ENCODE peak calls at places on chromosomes 7 and 10, in six cellular contexts. One of them, this sample, is unnamed.

GRCh38 chr10:99467236-99467999 is 37.0 kb upstream of the GOT1 start:
- DNase-seq in astrocyte of the spinal cord: no peak
- DNase-seq in hepatocyte: no peak
- DNase-seq in tibial nerve: no peak
- DNase-seq in progenitor cell of endocrine pancreas: no peak
- DNase-seq in GM13977: no peak
- DNase-seq in this sample: no peak

GRCh38 chr10:112191223-112191622 is 7.7 kb upstream of the GPAM start:
- DNase-seq in astrocyte of the spinal cord: no peak
- DNase-seq in hepatocyte: no peak
- DNase-seq in tibial nerve: no peak
- DNase-seq in progenitor cell of endocrine pancreas: no peak
- DNase-seq in GM13977: no peak
- DNase-seq in this sample: no peak

GRCh38 chr10:5628798-5629788 is 37.3 kb downstream of the ASB13 start:
- DNase-seq in astrocyte of the spinal cord: peak
- DNase-seq in hepatocyte: no peak
- DNase-seq in tibial nerve: no peak
- DNase-seq in progenitor cell of endocrine pancreas: no peak
- DNase-seq in GM13977: no peak
- DNase-seq in this sample: no peak

GRCh38 chr10:98262571-98262970 is 5.4 kb downstream of the LOXL4 start:
- DNase-seq in astrocyte of the spinal cord: no peak
- DNase-seq in hepatocyte: no peak
- DNase-seq in tibial nerve: no peak
- DNase-seq in progenitor cell of endocrine pancreas: no peak
- DNase-seq in GM13977: no peak
- DNase-seq in this sample: no peak

GRCh38 chr7:124692420-124692819 is 73.2 kb downstream of the GPR37 start:
- DNase-seq in astrocyte of the spinal cord: peak
- DNase-seq in hepatocyte: no peak
- DNase-seq in tibial nerve: no peak
- DNase-seq in progenitor cell of endocrine pancreas: no peak
- DNase-seq in GM13977: no peak
- DNase-seq in this sample: no peak

GRCh38 chr10:123517376-123517775 is 148.8 kb upstream of the GPR26 start:
- DNase-seq in astrocyte of the spinal cord: no peak
- DNase-seq in hepatocyte: no peak
- DNase-seq in tibial nerve: no peak
- DNase-seq in progenitor cell of endocrine pancreas: no peak
- DNase-seq in GM13977: no peak
- DNase-seq in this sample: no peak

GRCh38 chr10:83990126-83990525 is 149.2 kb upstream of the GHITM start:
- DNase-seq in astrocyte of the spinal cord: no peak
- DNase-seq in hepatocyte: no peak
- DNase-seq in tibial nerve: no peak
- DNase-seq in progenitor cell of endocrine pancreas: no peak
- DNase-seq in GM13977: no peak
- DNase-seq in this sample: no peak

GRCh38 chr7:134691820-134692705 is 45.4 kb downstream of the BPGM start:
- DNase-seq in astrocyte of the spinal cord: peak
- DNase-seq in hepatocyte: peak
- DNase-seq in tibial nerve: no peak
- DNase-seq in progenitor cell of endocrine pancreas: no peak
- DNase-seq in GM13977: no peak
- DNase-seq in this sample: peak

GRCh38 chr10:86878973-86879781 is 78.2 kb downstream of the MMRN2 start:
- DNase-seq in astrocyte of the spinal cord: no peak
- DNase-seq in hepatocyte: no peak
- DNase-seq in tibial nerve: no peak
- DNase-seq in progenitor cell of endocrine pancreas: no peak
- DNase-seq in GM13977: peak
- DNase-seq in this sample: no peak

GRCh38 chr10:71075066-71075758 is 137.2 kb upstream of the UNC5B start:
- DNase-seq in astrocyte of the spinal cord: no peak
- DNase-seq in hepatocyte: no peak
- DNase-seq in tibial nerve: no peak
- DNase-seq in progenitor cell of endocrine pancreas: no peak
- DNase-seq in GM13977: no peak
- DNase-seq in this sample: no peak

GRCh38 chr7:116180302-116180701 is 30.0 kb upstream of the TES start:
- DNase-seq in astrocyte of the spinal cord: peak
- DNase-seq in hepatocyte: peak
- DNase-seq in tibial nerve: peak
- DNase-seq in progenitor cell of endocrine pancreas: no peak
- DNase-seq in GM13977: peak
- DNase-seq in this sample: no peak

GRCh38 chr7:81618400-81619014 is 151.3 kb downstream of the HGF start:
- DNase-seq in astrocyte of the spinal cord: peak
- DNase-seq in hepatocyte: peak
- DNase-seq in tibial nerve: no peak
- DNase-seq in progenitor cell of endocrine pancreas: no peak
- DNase-seq in GM13977: no peak
- DNase-seq in this sample: no peak

GRCh38 chr10:133278577-133279265 is 2.1 kb upstream of the ADAM8 start:
- DNase-seq in astrocyte of the spinal cord: peak
- DNase-seq in hepatocyte: peak
- DNase-seq in tibial nerve: no peak
- DNase-seq in progenitor cell of endocrine pancreas: no peak
- DNase-seq in GM13977: peak
- DNase-seq in this sample: no peak

GRCh38 chr7:44477955-44478354 is 12.5 kb downstream of the NUDCD3 start:
- DNase-seq in astrocyte of the spinal cord: no peak
- DNase-seq in hepatocyte: no peak
- DNase-seq in tibial nerve: no peak
- DNase-seq in progenitor cell of endocrine pancreas: no peak
- DNase-seq in GM13977: no peak
- DNase-seq in this sample: no peak

GRCh38 chr7:148838905-148839304 is 45.2 kb downstream of the EZH2 start:
- DNase-seq in astrocyte of the spinal cord: no peak
- DNase-seq in hepatocyte: no peak
- DNase-seq in tibial nerve: no peak
- DNase-seq in progenitor cell of endocrine pancreas: no peak
- DNase-seq in GM13977: no peak
- DNase-seq in this sample: no peak

GRCh38 chr7:108662783-108663182 is 93.1 kb downstream of the DNAJB9 start:
- DNase-seq in astrocyte of the spinal cord: no peak
- DNase-seq in hepatocyte: no peak
- DNase-seq in tibial nerve: no peak
- DNase-seq in progenitor cell of endocrine pancreas: no peak
- DNase-seq in GM13977: no peak
- DNase-seq in this sample: no peak

GRCh38 chr10:49649294-49649693 is 30.2 kb upstream of the C10orf53 start:
- DNase-seq in astrocyte of the spinal cord: peak
- DNase-seq in hepatocyte: no peak
- DNase-seq in tibial nerve: no peak
- DNase-seq in progenitor cell of endocrine pancreas: no peak
- DNase-seq in GM13977: no peak
- DNase-seq in this sample: no peak

GRCh38 chr7:8089036-8089780 is 120.6 kb downstream of the GLCCI1 start:
- DNase-seq in astrocyte of the spinal cord: no peak
- DNase-seq in hepatocyte: no peak
- DNase-seq in tibial nerve: no peak
- DNase-seq in progenitor cell of endocrine pancreas: no peak
- DNase-seq in GM13977: no peak
- DNase-seq in this sample: no peak

GRCh38 chr10:79502561-79503309 is 9.6 kb upstream of the EIF5AL1 start:
- DNase-seq in astrocyte of the spinal cord: no peak
- DNase-seq in hepatocyte: peak
- DNase-seq in tibial nerve: no peak
- DNase-seq in progenitor cell of endocrine pancreas: peak
- DNase-seq in GM13977: no peak
- DNase-seq in this sample: no peak
- TF ChIP-seq CTCF in astrocyte of the spinal cord: peak
- TF ChIP-seq CTCF in hepatocyte: peak
- TF ChIP-seq CTCF in tibial nerve: no peak
- TF ChIP-seq CTCF in progenitor cell of endocrine pancreas: peak
- TF ChIP-seq CTCF in GM13977: peak
- TF ChIP-seq CTCF in this sample: no peak

DNA sequence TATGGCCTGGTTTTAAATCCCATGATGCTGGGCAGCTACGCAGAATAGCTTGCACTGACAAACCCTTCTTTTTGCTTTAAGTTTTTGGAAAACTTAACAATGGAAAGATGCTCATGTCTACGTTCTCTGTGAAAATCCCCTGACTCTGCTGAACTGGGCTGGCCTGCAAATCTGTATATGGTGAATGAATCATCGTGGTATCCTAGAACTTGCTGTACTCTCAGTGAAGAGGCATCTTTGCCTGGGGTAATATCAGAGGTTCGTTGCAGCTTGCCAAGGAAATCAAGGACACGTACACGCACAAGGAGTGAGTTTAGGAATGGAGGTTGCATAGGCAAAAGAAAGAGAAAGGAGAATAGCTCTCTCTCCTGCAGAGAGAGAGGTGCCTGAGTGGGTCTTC is 382.0 kb upstream of the ADARB2 start:
- DNase-seq in astrocyte of the spinal cord: peak
- DNase-seq in hepatocyte: no peak
- DNase-seq in tibial nerve: no peak
- DNase-seq in progenitor cell of endocrine pancreas: no peak
- DNase-seq in GM13977: no peak
- DNase-seq in this sample: no peak
- TF ChIP-seq CTCF in astrocyte of the spinal cord: no peak
- TF ChIP-seq CTCF in hepatocyte: no peak
- TF ChIP-seq CTCF in tibial nerve: no peak
- TF ChIP-seq CTCF in progenitor cell of endocrine pancreas: no peak
- TF ChIP-seq CTCF in GM13977: no peak
- TF ChIP-seq CTCF in this sample: no peak

GRCh38 chr7:16698200-16698910 is 52.4 kb downstream of the BZW2 start:
- DNase-seq in astrocyte of the spinal cord: no peak
- DNase-seq in hepatocyte: no peak
- DNase-seq in tibial nerve: no peak
- DNase-seq in progenitor cell of endocrine pancreas: no peak
- DNase-seq in GM13977: no peak
- DNase-seq in this sample: no peak
- TF ChIP-seq CTCF in astrocyte of the spinal cord: no peak
- TF ChIP-seq CTCF in hepatocyte: no peak
- TF ChIP-seq CTCF in tibial nerve: no peak
- TF ChIP-seq CTCF in progenitor cell of endocrine pancreas: no peak
- TF ChIP-seq CTCF in GM13977: no peak
- TF ChIP-seq CTCF in this sample: no peak

DNA sequence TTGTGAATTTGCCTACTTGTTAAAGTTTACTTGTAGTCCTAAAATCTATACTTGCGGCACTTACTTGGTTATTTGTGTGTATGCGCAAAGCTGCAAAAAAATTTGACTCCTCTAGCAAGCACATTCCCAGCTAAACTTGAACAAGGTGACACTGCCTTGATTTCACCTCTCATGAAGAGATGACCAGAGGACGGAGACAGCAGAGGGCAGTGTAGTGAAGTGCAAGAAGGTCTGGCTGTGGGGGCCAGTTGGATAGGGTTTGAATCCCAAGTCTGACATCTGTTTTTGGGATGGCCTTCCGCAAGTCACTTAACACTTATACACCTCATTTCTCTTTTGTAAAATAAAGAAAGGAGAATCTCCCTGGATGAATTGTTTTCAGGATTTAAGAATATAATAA is 15.7 kb downstream of the SLK start:
- DNase-seq in astrocyte of the spinal cord: no peak
- DNase-seq in hepatocyte: no peak
- DNase-seq in tibial nerve: no peak
- DNase-seq in progenitor cell of endocrine pancreas: no peak
- DNase-seq in GM13977: no peak
- DNase-seq in this sample: no peak
- TF ChIP-seq CTCF in astrocyte of the spinal cord: peak
- TF ChIP-seq CTCF in hepatocyte: no peak
- TF ChIP-seq CTCF in tibial nerve: no peak
- TF ChIP-seq CTCF in progenitor cell of endocrine pancreas: peak
- TF ChIP-seq CTCF in GM13977: peak
- TF ChIP-seq CTCF in this sample: no peak

GRCh38 chr10:47101807-47102206 is 190.6 kb downstream of the PTPN20 start:
- DNase-seq in astrocyte of the spinal cord: no peak
- DNase-seq in hepatocyte: no peak
- DNase-seq in tibial nerve: no peak
- DNase-seq in progenitor cell of endocrine pancreas: no peak
- DNase-seq in GM13977: no peak
- DNase-seq in this sample: no peak
- TF ChIP-seq CTCF in astrocyte of the spinal cord: no peak
- TF ChIP-seq CTCF in hepatocyte: no peak
- TF ChIP-seq CTCF in tibial nerve: no peak
- TF ChIP-seq CTCF in progenitor cell of endocrine pancreas: no peak
- TF ChIP-seq CTCF in GM13977: no peak
- TF ChIP-seq CTCF in this sample: no peak

DNA sequence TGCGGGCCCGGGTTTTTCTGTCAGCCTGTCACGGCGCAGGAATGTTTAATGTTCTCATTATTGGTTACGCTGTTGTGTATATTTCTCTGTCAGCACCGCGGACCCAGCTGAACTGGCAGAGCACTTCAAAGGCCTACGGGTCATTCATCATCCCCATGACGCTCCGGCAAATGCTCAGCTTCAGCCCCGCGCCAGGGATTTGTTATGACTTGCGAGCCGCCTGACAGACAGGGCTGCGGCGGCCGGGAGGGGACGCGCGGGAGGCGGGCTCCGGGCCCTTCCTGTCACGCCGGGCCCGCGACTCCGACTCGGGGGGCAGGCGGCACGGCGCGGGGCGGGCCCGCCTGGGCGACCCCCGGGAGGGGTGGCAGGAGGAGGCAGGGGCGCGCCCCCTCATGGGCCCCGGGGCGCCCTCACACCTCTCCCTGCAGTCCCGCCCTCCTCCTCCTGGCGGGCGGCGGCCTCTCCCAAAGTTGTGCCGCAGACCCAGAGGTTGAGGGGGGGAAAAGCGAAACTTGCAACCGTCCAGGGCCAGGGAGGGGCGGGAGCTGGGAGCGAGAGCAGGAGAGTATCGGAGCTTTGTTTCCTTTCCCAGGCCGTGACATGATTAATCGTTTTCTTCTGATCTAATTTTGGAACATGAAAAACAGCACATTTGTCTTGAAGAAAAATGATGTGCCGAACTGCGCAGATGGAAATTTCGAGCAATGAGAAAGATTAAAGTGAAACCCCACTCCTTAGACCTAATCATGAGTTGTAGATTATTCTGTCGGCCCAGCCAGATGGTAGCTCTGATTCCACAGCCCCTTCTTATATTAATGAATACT is 59.3 kb upstream of the COMTD1 start:
- DNase-seq in astrocyte of the spinal cord: peak
- DNase-seq in hepatocyte: peak
- DNase-seq in tibial nerve: peak
- DNase-seq in progenitor cell of endocrine pancreas: peak
- DNase-seq in GM13977: peak
- DNase-seq in this sample: peak
- TF ChIP-seq CTCF in astrocyte of the spinal cord: peak
- TF ChIP-seq CTCF in hepatocyte: peak
- TF ChIP-seq CTCF in tibial nerve: peak
- TF ChIP-seq CTCF in progenitor cell of endocrine pancreas: peak
- TF ChIP-seq CTCF in GM13977: peak
- TF ChIP-seq CTCF in this sample: no peak